ENCODE peak calls at places on chromosomes 4 and X, in five cellular contexts. Z is GM12865, S is posterior vena cava, T is EH, I is EL. U is an unnamed sample.

GRCh38 chr4:107631568-107631967 is 88.5 kb downstream of the PAPSS1 start:
- DNase-seq in Z (no peak), S (no peak), T (no peak), I (no peak), U (no peak)

GRCh38 chr4:85244638-85245037 is 230.3 kb upstream of the ARHGAP24 start:
- DNase-seq in Z (no peak), S (no peak), T (no peak), I (no peak), U (no peak)

GRCh38 chrX:9693307-9694001 is 72.2 kb downstream of the GPR143 start:
- DNase-seq in Z (no peak), S (peak), T (no peak), I (no peak), U (no peak)

GRCh38 chrX:125198546-125198945 is 121.1 kb upstream of the TEX13C start:
- DNase-seq in Z (no peak), S (no peak), T (no peak), I (no peak), U (no peak)

GRCh38 chr4:136992032-136992431 is 540.3 kb downstream of the PCDH18 start:
- DNase-seq in Z (no peak), S (no peak), T (no peak), I (no peak), U (no peak)

GRCh38 chrX:154012336-154012991 is 7.2 kb downstream of the IRAK1 start:
- DNase-seq in Z (no peak), S (no peak), T (no peak), I (no peak), U (no peak)

GRCh38 chr4:108215055-108215454 is 46.3 kb upstream of the LEF1 start:
- DNase-seq in Z (no peak), S (no peak), T (no peak), I (no peak), U (no peak)

GRCh38 chr4:184275766-184276165 is 58.1 kb upstream of the ENPP6 start:
- DNase-seq in Z (no peak), S (no peak), T (no peak), I (no peak), U (no peak)

GRCh38 chr4:145623831-145624230 is 4.6 kb downstream of the MMAA start:
- DNase-seq in Z (no peak), S (no peak), T (peak), I (peak), U (no peak)

GRCh38 chr4:169922632-169923276 is 103.4 kb downstream of the MFAP3L start:
- DNase-seq in Z (no peak), S (no peak), T (peak), I (no peak), U (no peak)

GRCh38 chr4:147361726-147362125 is 119.2 kb upstream of the EDNRA start:
- DNase-seq in Z (no peak), S (no peak), T (peak), I (peak), U (no peak)

GRCh38 chrX:95218964-95219363 is 1465.7 kb upstream of the DIAPH2 start:
- DNase-seq in Z (no peak), S (no peak), T (no peak), I (no peak), U (no peak)

GRCh38 chrX:24146283-24146865 is 3.2 kb upstream of the ZFX start:
- DNase-seq in Z (no peak), S (no peak), T (peak), I (peak), U (no peak)

U was measured in stimulated activated CD8-positive, alpha-beta memory T cell treated with anti-CD3 and anti-CD28 coated beads, Interleukin-12 subunit alpha, Interleukin-12 subunit beta, amount 100 ng/mL, for 1 hour.